ENCODE peak calls at places on chromosome 2, in four cellular contexts. One of them, this sample, is unnamed.

GRCh38 chr2:170715062-170715931 is at the start of gene SP5:
- DNase-seq in Calu3: peak; percentile 55
- DNase-seq in activated naive CD8-positive, alpha-beta T cell treated with anti-CD3 and anti-CD28 coated beads for 36 hours: peak; percentile 44
- DNase-seq in fibroblast of gingiva: peak; percentile 18
- DNase-seq in this sample: peak; percentile 98

GRCh38 chr2:175976758-175977157 is 25.3 kb downstream of the LNPK start:
- DNase-seq in activated naive CD8-positive, alpha-beta T cell treated with anti-CD3 and anti-CD28 coated beads for 36 hours: no peak
- DNase-seq in fibroblast of gingiva: peak; percentile 3
- DNase-seq in Calu3: no peak
- DNase-seq in this sample: no peak

GRCh38 chr2:60559880-60560279 is 6.4 kb upstream of the BCL11A start:
- DNase-seq in Calu3: no peak
- DNase-seq in fibroblast of gingiva: no peak
- DNase-seq in activated naive CD8-positive, alpha-beta T cell treated with anti-CD3 and anti-CD28 coated beads for 36 hours: no peak
- DNase-seq in this sample: no peak

GRCh38 chr2:64210816-64211215 is 66.6 kb upstream of the PELI1 start:
- DNase-seq in Calu3: no peak
- DNase-seq in activated naive CD8-positive, alpha-beta T cell treated with anti-CD3 and anti-CD28 coated beads for 36 hours: no peak
- DNase-seq in fibroblast of gingiva: no peak
- DNase-seq in this sample: no peak

GRCh38 chr2:154446324-154446723 is 252.2 kb upstream of the KCNJ3 start:
- DNase-seq in fibroblast of gingiva: no peak
- DNase-seq in activated naive CD8-positive, alpha-beta T cell treated with anti-CD3 and anti-CD28 coated beads for 36 hours: no peak
- DNase-seq in Calu3: no peak
- DNase-seq in this sample: no peak

GRCh38 chr2:14558382-14558919 is 74.1 kb upstream of the LRATD1 start:
- DNase-seq in Calu3: no peak
- DNase-seq in fibroblast of gingiva: no peak
- DNase-seq in activated naive CD8-positive, alpha-beta T cell treated with anti-CD3 and anti-CD28 coated beads for 36 hours: no peak
- DNase-seq in this sample: no peak

GRCh38 chr2:46067501-46068292 is 229.5 kb upstream of the EPAS1 start:
- DNase-seq in Calu3: no peak
- DNase-seq in fibroblast of gingiva: peak; percentile 89
- DNase-seq in activated naive CD8-positive, alpha-beta T cell treated with anti-CD3 and anti-CD28 coated beads for 36 hours: no peak
- DNase-seq in this sample: no peak

GRCh38 chr2:27016801-27017325 is 15.9 kb upstream of the TMEM214 start:
- DNase-seq in fibroblast of gingiva: peak; percentile 58
- DNase-seq in Calu3: peak; percentile 70
- DNase-seq in activated naive CD8-positive, alpha-beta T cell treated with anti-CD3 and anti-CD28 coated beads for 36 hours: peak; percentile 33
- DNase-seq in this sample: peak; percentile 65

GRCh38 chr2:216633616-216634316 is 546 bp downstream of the IGFBP2 start:
- DNase-seq in fibroblast of gingiva: no peak
- DNase-seq in activated naive CD8-positive, alpha-beta T cell treated with anti-CD3 and anti-CD28 coated beads for 36 hours: no peak
- DNase-seq in Calu3: peak; percentile 57
- DNase-seq in this sample: no peak

GRCh38 chr2:227222292-227222691 is 57.9 kb downstream of the COL4A3 start:
- DNase-seq in Calu3: no peak
- DNase-seq in activated naive CD8-positive, alpha-beta T cell treated with anti-CD3 and anti-CD28 coated beads for 36 hours: no peak
- DNase-seq in fibroblast of gingiva: no peak
- DNase-seq in this sample: no peak

GRCh38 chr2:199488772-199489400 is 31.1 kb upstream of the SATB2 start:
- DNase-seq in fibroblast of gingiva: peak; percentile 40
- DNase-seq in Calu3: peak; percentile 85
- DNase-seq in activated naive CD8-positive, alpha-beta T cell treated with anti-CD3 and anti-CD28 coated beads for 36 hours: peak; percentile 31
- DNase-seq in this sample: no peak

GRCh38 chr2:86520153-86520552 is 43.1 kb downstream of the CHMP3 start:
- DNase-seq in activated naive CD8-positive, alpha-beta T cell treated with anti-CD3 and anti-CD28 coated beads for 36 hours: no peak
- DNase-seq in fibroblast of gingiva: no peak
- DNase-seq in Calu3: no peak
- DNase-seq in this sample: no peak

GRCh38 chr2:204145197-204146190 is 208.9 kb downstream of the ICOS start:
- DNase-seq in activated naive CD8-positive, alpha-beta T cell treated with anti-CD3 and anti-CD28 coated beads for 36 hours: peak; percentile 75
- DNase-seq in Calu3: peak; percentile 88
- DNase-seq in fibroblast of gingiva: peak; percentile 62
- DNase-seq in this sample: peak; percentile 63

GRCh38 chr2:140891614-140892212 is 1239.1 kb downstream of the LRP1B start:
- DNase-seq in fibroblast of gingiva: no peak
- DNase-seq in activated naive CD8-positive, alpha-beta T cell treated with anti-CD3 and anti-CD28 coated beads for 36 hours: no peak
- DNase-seq in Calu3: no peak
- DNase-seq in this sample: no peak

This sample was measured in HuH-7.